ENCODE peak calls at places on chromosomes 13 and 19, in eight cellular contexts. O is left lobe of liver; M is activated naive CD8-positive, alpha-beta T cell treated with anti-CD3 and anti-CD28 coated beads, Interleukin-2, amount 10 ng/mL, durations not matched to agents 7 days and 5 days; V is stimulated activated effector memory CD8-positive, alpha-beta T cell treated with anti-CD3 and anti-CD28 coated beads, Interleukin-12 subunit alpha, Interleukin-12 subunit beta, amount 100 ng/mL, for 72 hours; L is activated CD8-positive, alpha-beta memory T cell treated with anti-CD3 and anti-CD28 coated beads, Interleukin-2, amount 10 ng/mL, durations not matched to agents 7 days and 5 days; T is PC-3; N is gastroesophageal sphincter; E is CD4-positive, alpha-beta T cell. S is an unnamed sample.

GRCh38 chr19:5478241-5478924 is 23.2 kb downstream of the ZNRF4 start:
- ATAC-seq in O (no peak), M (no peak), V (no peak), L (no peak), T (no peak), N (no peak), E (no peak), S (no peak)

GRCh38 chr19:30277941-30278881 is 94.0 kb upstream of the ZNF536 start:
- ATAC-seq in O (no peak), M (no peak), V (no peak), L (no peak), T (no peak), N (no peak), E (no peak), S (no peak)

GRCh38 chr19:524062-524674 is 7.4 kb upstream of the CDC34 start:
- ATAC-seq in O (peak), M (peak), V (peak), L (peak), T (peak), N (no peak), E (peak), S (peak)

GRCh38 chr19:46192990-46193650 is 36.4 kb upstream of the IGFL1 start:
- ATAC-seq in O (peak), M (no peak), V (peak), L (no peak), T (peak), N (peak), E (no peak), S (peak)

GRCh38 chr19:704447-704741 is 4.3 kb upstream of the PALM start:
- ATAC-seq in O (no peak), M (no peak), V (no peak), L (no peak), T (no peak), N (no peak), E (no peak), S (no peak)

GRCh38 chr19:40690699-40691420 is 409 bp upstream of the NUMBL start:
- ATAC-seq in O (peak), M (peak), V (peak), L (peak), T (peak), N (peak), E (peak), S (peak)

GRCh38 chr19:19274146-19274545 is 1.0 kb upstream of the TM6SF2 start:
- ATAC-seq in O (no peak), M (no peak), V (no peak), L (no peak), T (no peak), N (no peak), E (no peak), S (no peak)

GRCh38 chr19:8045872-8046568 is 6.5 kb upstream of the CCL25 start:
- ATAC-seq in O (no peak), M (no peak), V (no peak), L (no peak), T (no peak), N (no peak), E (no peak), S (no peak)

GRCh38 chr19:52691215-52691610 is 43.6 kb downstream of the ZNF611 start:
- ATAC-seq in O (no peak), M (no peak), V (no peak), L (no peak), T (no peak), N (no peak), E (no peak), S (no peak)

GRCh38 chr19:42076375-42076944 is 494 bp downstream of the ZNF574 start:
- ATAC-seq in O (no peak), M (no peak), V (no peak), L (no peak), T (no peak), N (peak), E (peak), S (no peak)

GRCh38 chr19:11050323-11051114 is 38.7 kb upstream of the LDLR start:
- ATAC-seq in O (no peak), M (no peak), V (no peak), L (no peak), T (no peak), N (no peak), E (no peak), S (no peak)

GRCh38 chr13:51380269-51380668 is 40.8 kb downstream of the SERPINE3 start:
- ATAC-seq in O (no peak), M (no peak), V (no peak), L (no peak), T (peak), N (no peak), E (no peak), S (peak)

GRCh38 chr13:113353254-113353653 is 10.7 kb downstream of the GRTP1 start:
- ATAC-seq in O (no peak), M (no peak), V (no peak), L (no peak), T (no peak), N (no peak), E (no peak), S (no peak)

GRCh38 chr19:35628264-35628564 is 622 bp upstream of the RBM42 start:
- ATAC-seq in O (no peak), M (no peak), V (no peak), L (no peak), T (no peak), N (no peak), E (no peak), S (no peak)

GRCh38 chr13:35984776-35985453 is 146.3 kb downstream of the DCLK1 start:
- ATAC-seq in O (no peak), M (no peak), V (no peak), L (no peak), T (no peak), N (no peak), E (no peak), S (no peak)

GRCh38 chr19:55276720-55277430 is 3.0 kb downstream of the HSPBP1 start:
- ATAC-seq in O (no peak), M (no peak), V (no peak), L (peak), T (no peak), N (no peak), E (no peak), S (peak)

GRCh38 chr13:63731896-63732295 is 2316.2 kb upstream of the PCDH20 start:
- ATAC-seq in O (no peak), M (no peak), V (no peak), L (no peak), T (no peak), N (no peak), E (no peak), S (no peak)

GRCh38 chr13:94169783-94170513 is 309.5 kb downstream of the DCT start:
- ATAC-seq in O (peak), M (no peak), V (no peak), L (no peak), T (no peak), N (peak), E (no peak), S (no peak)

GRCh38 chr19:34828156-34828555 is 55.1 kb upstream of the ZNF599 start:
- ATAC-seq in O (no peak), M (no peak), V (no peak), L (no peak), T (no peak), N (no peak), E (no peak), S (no peak)

GRCh38 chr13:92074658-92075057 is 676.2 kb downstream of the GPC5 start:
- ATAC-seq in O (peak), M (no peak), V (no peak), L (no peak), T (peak), N (no peak), E (no peak), S (no peak)

GRCh38 chr13:79407349-79407979 is 1.4 kb upstream of the RBM26 start:
- ATAC-seq in O (no peak), M (no peak), V (no peak), L (no peak), T (no peak), N (no peak), E (no peak), S (no peak)

GRCh38 chr19:49843265-49843664 is 7.7 kb upstream of the PTOV1 start:
- ATAC-seq in O (no peak), M (no peak), V (no peak), L (no peak), T (no peak), N (no peak), E (no peak), S (peak)

GRCh38 chr19:15181394-15181793 is 19.4 kb downstream of the NOTCH3 start:
- ATAC-seq in O (no peak), M (no peak), V (no peak), L (no peak), T (no peak), N (no peak), E (no peak), S (no peak)